ENCODE peak calls at places on chromosomes 4 and X, in nine cellular contexts. One of them, this sample, is unnamed.

GRCh38 chr4:93829531-93830089 is 1.1 kb downstream of the ATOH1 start:
- DNase-seq in mesothelial cell of epicardium: no peak
- DNase-seq in tibial nerve: no peak
- DNase-seq in brain microvascular endothelial cell: no peak
- DNase-seq in dorsolateral prefrontal cortex: no peak
- DNase-seq in cardiac fibroblast: no peak
- DNase-seq in uterus: no peak
- DNase-seq in OCI-LY7: no peak
- DNase-seq in GM13976: peak; percentile 37
- DNase-seq in this sample: no peak

GRCh38 chrX:65035451-65035779 is 59.2 kb upstream of the ZC4H2 start:
- DNase-seq in GM13976: no peak
- DNase-seq in OCI-LY7: no peak
- DNase-seq in cardiac fibroblast: peak; percentile 16
- DNase-seq in uterus: peak; percentile 25
- DNase-seq in brain microvascular endothelial cell: peak; percentile 4
- DNase-seq in mesothelial cell of epicardium: no peak
- DNase-seq in dorsolateral prefrontal cortex: peak; percentile 6
- DNase-seq in tibial nerve: no peak
- DNase-seq in this sample: no peak

GRCh38 chr4:186840222-186840701 is 116.6 kb upstream of the FAT1 start:
- DNase-seq in GM13976: no peak
- DNase-seq in uterus: peak; percentile 69
- DNase-seq in cardiac fibroblast: no peak
- DNase-seq in brain microvascular endothelial cell: peak; percentile 21
- DNase-seq in dorsolateral prefrontal cortex: no peak
- DNase-seq in mesothelial cell of epicardium: no peak
- DNase-seq in OCI-LY7: no peak
- DNase-seq in tibial nerve: peak; percentile 61
- DNase-seq in this sample: no peak

GRCh38 chrX:675279-675886 is 44.8 kb downstream of the SHOX start:
- DNase-seq in GM13976: no peak
- DNase-seq in cardiac fibroblast: no peak
- DNase-seq in dorsolateral prefrontal cortex: no peak
- DNase-seq in OCI-LY7: no peak
- DNase-seq in uterus: no peak
- DNase-seq in mesothelial cell of epicardium: no peak
- DNase-seq in tibial nerve: no peak
- DNase-seq in brain microvascular endothelial cell: no peak
- DNase-seq in this sample: no peak

GRCh38 chr4:119243868-119244267 is 31.4 kb downstream of the USP53 start:
- DNase-seq in mesothelial cell of epicardium: no peak
- DNase-seq in cardiac fibroblast: no peak
- DNase-seq in tibial nerve: no peak
- DNase-seq in brain microvascular endothelial cell: no peak
- DNase-seq in dorsolateral prefrontal cortex: no peak
- DNase-seq in uterus: no peak
- DNase-seq in OCI-LY7: no peak
- DNase-seq in GM13976: no peak
- DNase-seq in this sample: no peak

GRCh38 chr4:7107166-7107905 is 39.5 kb upstream of the GRPEL1 start:
- DNase-seq in uterus: no peak
- DNase-seq in OCI-LY7: no peak
- DNase-seq in mesothelial cell of epicardium: no peak
- DNase-seq in brain microvascular endothelial cell: no peak
- DNase-seq in dorsolateral prefrontal cortex: no peak
- DNase-seq in GM13976: no peak
- DNase-seq in tibial nerve: no peak
- DNase-seq in cardiac fibroblast: no peak
- DNase-seq in this sample: no peak

GRCh38 chrX:149937881-149938426 is 337 bp downstream of the EOLA2 start:
- DNase-seq in mesothelial cell of epicardium: no peak
- DNase-seq in brain microvascular endothelial cell: no peak
- DNase-seq in cardiac fibroblast: peak; percentile 13
- DNase-seq in OCI-LY7: no peak
- DNase-seq in tibial nerve: no peak
- DNase-seq in uterus: no peak
- DNase-seq in dorsolateral prefrontal cortex: no peak
- DNase-seq in GM13976: no peak
- DNase-seq in this sample: no peak

GRCh38 chr4:5191831-5192230 is 140.6 kb downstream of the STK32B start:
- DNase-seq in brain microvascular endothelial cell: no peak
- DNase-seq in uterus: no peak
- DNase-seq in mesothelial cell of epicardium: no peak
- DNase-seq in tibial nerve: no peak
- DNase-seq in dorsolateral prefrontal cortex: no peak
- DNase-seq in GM13976: no peak
- DNase-seq in OCI-LY7: no peak
- DNase-seq in cardiac fibroblast: no peak
- DNase-seq in this sample: no peak

GRCh38 chr4:88718098-88718497 is 20.5 kb upstream of the NAP1L5 start:
- DNase-seq in cardiac fibroblast: no peak
- DNase-seq in GM13976: no peak
- DNase-seq in tibial nerve: no peak
- DNase-seq in mesothelial cell of epicardium: no peak
- DNase-seq in dorsolateral prefrontal cortex: no peak
- DNase-seq in brain microvascular endothelial cell: no peak
- DNase-seq in uterus: no peak
- DNase-seq in OCI-LY7: no peak
- DNase-seq in this sample: no peak

GRCh38 chr4:108902769-108903168 is 139.9 kb upstream of the ETNPPL start:
- DNase-seq in brain microvascular endothelial cell: no peak
- DNase-seq in GM13976: no peak
- DNase-seq in tibial nerve: no peak
- DNase-seq in mesothelial cell of epicardium: no peak
- DNase-seq in uterus: no peak
- DNase-seq in cardiac fibroblast: no peak
- DNase-seq in OCI-LY7: no peak
- DNase-seq in dorsolateral prefrontal cortex: no peak
- DNase-seq in this sample: no peak

GRCh38 chrX:7486502-7486901 is 338.5 kb upstream of the PUDP start:
- DNase-seq in OCI-LY7: no peak
- DNase-seq in brain microvascular endothelial cell: no peak
- DNase-seq in cardiac fibroblast: no peak
- DNase-seq in GM13976: no peak
- DNase-seq in mesothelial cell of epicardium: no peak
- DNase-seq in uterus: no peak
- DNase-seq in dorsolateral prefrontal cortex: no peak
- DNase-seq in tibial nerve: no peak
- DNase-seq in this sample: no peak

GRCh38 chrX:1384738-1385250 is 7.1 kb downstream of the SLC25A6 start:
- DNase-seq in OCI-LY7: no peak
- DNase-seq in cardiac fibroblast: no peak
- DNase-seq in tibial nerve: no peak
- DNase-seq in mesothelial cell of epicardium: no peak
- DNase-seq in GM13976: peak; percentile 20
- DNase-seq in uterus: no peak
- DNase-seq in dorsolateral prefrontal cortex: no peak
- DNase-seq in brain microvascular endothelial cell: no peak
- DNase-seq in this sample: no peak

GRCh38 chr4:38621004-38621684 is 42.9 kb upstream of the KLF3 start:
- DNase-seq in cardiac fibroblast: peak; percentile 89
- DNase-seq in mesothelial cell of epicardium: no peak
- DNase-seq in tibial nerve: no peak
- DNase-seq in uterus: no peak
- DNase-seq in dorsolateral prefrontal cortex: no peak
- DNase-seq in GM13976: no peak
- DNase-seq in brain microvascular endothelial cell: no peak
- DNase-seq in OCI-LY7: no peak
- DNase-seq in this sample: no peak

GRCh38 chrX:102606115-102606514 is 6.8 kb downstream of the ARMCX5 start:
- DNase-seq in tibial nerve: no peak
- DNase-seq in brain microvascular endothelial cell: no peak
- DNase-seq in uterus: no peak
- DNase-seq in GM13976: no peak
- DNase-seq in OCI-LY7: no peak
- DNase-seq in mesothelial cell of epicardium: no peak
- DNase-seq in dorsolateral prefrontal cortex: no peak
- DNase-seq in cardiac fibroblast: no peak
- DNase-seq in this sample: no peak

GRCh38 chrX:38985375-38985774 is 184.1 kb downstream of the MID1IP1 start:
- DNase-seq in mesothelial cell of epicardium: no peak
- DNase-seq in cardiac fibroblast: peak; percentile 29
- DNase-seq in uterus: no peak
- DNase-seq in OCI-LY7: peak; percentile 75
- DNase-seq in GM13976: peak; percentile 50
- DNase-seq in tibial nerve: no peak
- DNase-seq in brain microvascular endothelial cell: no peak
- DNase-seq in dorsolateral prefrontal cortex: no peak
- DNase-seq in this sample: no peak
- TF ChIP-seq CTCF in mesothelial cell of epicardium: no peak
- TF ChIP-seq CTCF in cardiac fibroblast: no peak
- TF ChIP-seq CTCF in uterus: peak; percentile 14
- TF ChIP-seq CTCF in OCI-LY7: peak; percentile 70
- TF ChIP-seq CTCF in GM13976: no peak
- TF ChIP-seq CTCF in tibial nerve: no peak
- TF ChIP-seq CTCF in brain microvascular endothelial cell: no peak
- TF ChIP-seq CTCF in dorsolateral prefrontal cortex: peak; percentile 41
- TF ChIP-seq CTCF in this sample: no peak

GRCh38 chr4:182846041-182846440 is 71.1 kb downstream of the DCTD start:
- DNase-seq in mesothelial cell of epicardium: no peak
- DNase-seq in OCI-LY7: no peak
- DNase-seq in tibial nerve: no peak
- DNase-seq in GM13976: no peak
- DNase-seq in uterus: no peak
- DNase-seq in brain microvascular endothelial cell: no peak
- DNase-seq in dorsolateral prefrontal cortex: no peak
- DNase-seq in cardiac fibroblast: no peak
- DNase-seq in this sample: no peak

GRCh38 chr4:182848685-182849084 is 68.5 kb downstream of the DCTD start:
- DNase-seq in tibial nerve: no peak
- DNase-seq in uterus: no peak
- DNase-seq in mesothelial cell of epicardium: no peak
- DNase-seq in brain microvascular endothelial cell: no peak
- DNase-seq in dorsolateral prefrontal cortex: no peak
- DNase-seq in cardiac fibroblast: no peak
- DNase-seq in GM13976: no peak
- DNase-seq in OCI-LY7: no peak
- DNase-seq in this sample: no peak

GRCh38 chr4:182845618-182846017 is 71.6 kb downstream of the DCTD start:
- DNase-seq in GM13976: no peak
- DNase-seq in dorsolateral prefrontal cortex: no peak
- DNase-seq in cardiac fibroblast: no peak
- DNase-seq in uterus: no peak
- DNase-seq in brain microvascular endothelial cell: no peak
- DNase-seq in mesothelial cell of epicardium: no peak
- DNase-seq in OCI-LY7: no peak
- DNase-seq in tibial nerve: no peak
- DNase-seq in this sample: no peak

GRCh38 chr4:182847543-182847942 is 69.6 kb downstream of the DCTD start:
- DNase-seq in uterus: no peak
- DNase-seq in dorsolateral prefrontal cortex: no peak
- DNase-seq in OCI-LY7: no peak
- DNase-seq in cardiac fibroblast: no peak
- DNase-seq in brain microvascular endothelial cell: no peak
- DNase-seq in GM13976: no peak
- DNase-seq in mesothelial cell of epicardium: no peak
- DNase-seq in tibial nerve: no peak
- DNase-seq in this sample: no peak

GRCh38 chr4:182847956-182848450 is 69.2 kb downstream of the DCTD start:
- DNase-seq in brain microvascular endothelial cell: no peak
- DNase-seq in dorsolateral prefrontal cortex: no peak
- DNase-seq in mesothelial cell of epicardium: no peak
- DNase-seq in uterus: no peak
- DNase-seq in GM13976: no peak
- DNase-seq in OCI-LY7: no peak
- DNase-seq in tibial nerve: no peak
- DNase-seq in cardiac fibroblast: no peak
- DNase-seq in this sample: no peak
- TF ChIP-seq CTCF in brain microvascular endothelial cell: no peak
- TF ChIP-seq CTCF in dorsolateral prefrontal cortex: no peak
- TF ChIP-seq CTCF in mesothelial cell of epicardium: no peak
- TF ChIP-seq CTCF in uterus: no peak
- TF ChIP-seq CTCF in GM13976: no peak
- TF ChIP-seq CTCF in OCI-LY7: no peak
- TF ChIP-seq CTCF in tibial nerve: no peak
- TF ChIP-seq CTCF in cardiac fibroblast: no peak
- TF ChIP-seq CTCF in this sample: no peak

DNA sequence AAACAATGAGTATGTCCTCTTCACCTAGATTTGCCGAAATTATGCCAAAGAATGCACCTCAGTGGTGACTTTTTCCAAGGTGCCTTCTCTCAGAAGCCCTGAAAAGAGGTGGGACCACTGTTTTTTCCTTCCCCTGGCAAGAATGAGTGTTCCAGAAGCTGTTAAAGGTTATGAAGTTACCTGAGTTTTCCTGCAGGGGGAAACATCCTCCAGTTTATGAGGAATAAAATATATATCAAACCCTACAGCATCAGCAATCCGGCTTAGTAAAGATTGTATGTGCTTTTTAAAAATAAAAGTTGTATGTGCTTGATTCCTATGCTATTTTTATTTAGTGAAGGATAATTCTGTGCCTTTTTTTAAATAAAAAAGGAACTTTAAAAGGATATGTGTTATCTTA is 73.3 kb downstream of the RBM46 start:
- DNase-seq in GM13976: no peak
- DNase-seq in dorsolateral prefrontal cortex: no peak
- DNase-seq in tibial nerve: no peak
- DNase-seq in cardiac fibroblast: peak; percentile 34
- DNase-seq in OCI-LY7: no peak
- DNase-seq in mesothelial cell of epicardium: no peak
- DNase-seq in brain microvascular endothelial cell: no peak
- DNase-seq in uterus: no peak
- DNase-seq in this sample: no peak
- TF ChIP-seq CTCF in GM13976: no peak
- TF ChIP-seq CTCF in dorsolateral prefrontal cortex: no peak
- TF ChIP-seq CTCF in tibial nerve: no peak
- TF ChIP-seq CTCF in cardiac fibroblast: peak; percentile 13
- TF ChIP-seq CTCF in OCI-LY7: peak; percentile 28
- TF ChIP-seq CTCF in mesothelial cell of epicardium: no peak
- TF ChIP-seq CTCF in brain microvascular endothelial cell: peak; percentile 14
- TF ChIP-seq CTCF in uterus: no peak
- TF ChIP-seq CTCF in this sample: peak; percentile 42

DNA sequence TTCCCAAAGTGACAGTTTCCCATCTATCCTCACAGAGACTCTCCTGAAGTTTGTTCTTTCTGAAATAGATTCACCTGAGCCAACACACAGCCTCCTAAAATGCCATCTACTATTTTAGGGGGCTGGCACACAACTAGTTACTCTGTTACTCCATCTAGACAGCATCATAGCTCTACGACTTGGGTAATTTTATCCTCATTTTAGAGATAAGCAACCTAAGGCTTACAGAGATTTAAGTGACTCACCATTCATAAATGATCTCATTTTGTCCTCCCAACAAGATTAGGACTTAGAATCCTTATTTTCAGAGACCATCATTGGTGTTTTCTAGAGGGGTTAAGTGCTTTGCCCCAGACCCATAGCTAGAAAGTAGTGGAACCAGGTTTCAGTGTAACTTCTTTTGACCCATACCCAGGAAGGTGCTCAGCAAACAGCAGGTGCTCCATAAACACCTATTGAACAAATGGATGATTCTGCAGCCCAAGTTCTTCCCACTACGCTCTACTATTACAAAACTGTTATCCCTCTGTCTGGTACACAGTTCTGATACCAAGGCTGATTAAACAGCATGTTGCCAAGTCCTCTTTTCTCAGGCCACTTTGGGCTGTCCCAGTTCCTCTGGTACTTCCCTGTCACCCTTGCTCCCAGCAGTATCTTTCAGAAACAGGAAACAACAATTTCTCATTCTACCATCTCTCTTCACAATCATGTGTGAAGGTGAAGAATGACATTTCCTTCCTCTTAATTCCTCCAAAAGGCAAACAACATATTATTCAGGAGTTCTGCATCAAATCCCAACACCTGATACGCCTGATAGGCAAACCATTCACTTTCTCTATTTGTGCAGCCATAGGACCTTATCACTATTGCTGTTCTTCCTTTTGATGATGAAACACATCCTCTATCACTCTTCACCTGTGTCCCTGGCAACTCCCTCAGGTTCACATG is 304.7 kb upstream of the TAPT1 start:
- DNase-seq in dorsolateral prefrontal cortex: no peak
- DNase-seq in brain microvascular endothelial cell: peak; percentile 12
- DNase-seq in mesothelial cell of epicardium: no peak
- DNase-seq in GM13976: no peak
- DNase-seq in cardiac fibroblast: peak; percentile 72
- DNase-seq in tibial nerve: no peak
- DNase-seq in uterus: no peak
- DNase-seq in OCI-LY7: no peak
- DNase-seq in this sample: no peak
- TF ChIP-seq CTCF in dorsolateral prefrontal cortex: no peak
- TF ChIP-seq CTCF in brain microvascular endothelial cell: no peak
- TF ChIP-seq CTCF in mesothelial cell of epicardium: no peak
- TF ChIP-seq CTCF in GM13976: no peak
- TF ChIP-seq CTCF in cardiac fibroblast: no peak
- TF ChIP-seq CTCF in tibial nerve: no peak
- TF ChIP-seq CTCF in uterus: no peak
- TF ChIP-seq CTCF in OCI-LY7: no peak
- TF ChIP-seq CTCF in this sample: no peak